ENCODE peak calls at places on chromosome 17, in five cellular contexts. G is LoVo; O is astrocyte of the spinal cord; B is GM12891; U is effector memory CD4-positive, alpha-beta T cell. C is an unnamed sample.

GRCh38 chr17:58667934-58668597 is 23.8 kb downstream of the TEX14 start:
- DNase-seq in O (peak), B (no peak), G (no peak), U (no peak), C (peak)

GRCh38 chr17:41907185-41907556 is 11.6 kb downstream of the ACLY start:
- DNase-seq in G (no peak), U (no peak), O (peak), B (no peak), C (no peak)

GRCh38 chr17:39611441-39612112 is 3.9 kb upstream of the NEUROD2 start:
- DNase-seq in U (no peak), O (no peak), G (no peak), B (no peak), C (no peak)

GRCh38 chr17:7354262-7354781 is 634 bp upstream of the TMEM95 start:
- DNase-seq in B (no peak), O (peak), G (no peak), U (no peak), C (peak)

GRCh38 chr17:80372922-80373570 is 41.9 kb upstream of the ENDOV start:
- DNase-seq in O (no peak), U (no peak), G (no peak), B (no peak), C (no peak)

GRCh38 chr17:71883258-71883657 is 237.6 kb upstream of the SOX9 start:
- DNase-seq in U (no peak), O (no peak), B (no peak), G (no peak), C (no peak)

GRCh38 chr17:56918916-56919315 is 5.1 kb upstream of the TRIM25 start:
- DNase-seq in U (no peak), G (no peak), O (no peak), B (no peak), C (no peak)

GRCh38 chr17:21394265-21394664 is 18.1 kb downstream of the KCNJ12 start:
- DNase-seq in U (no peak), G (peak), B (no peak), O (peak), C (peak)

GRCh38 chr17:83173180-83173996 is 94.0 kb downstream of the METRNL start:
- DNase-seq in B (no peak), G (no peak), O (no peak), U (no peak), C (no peak)

GRCh38 chr17:44348234-44348987 is 3.3 kb downstream of the GRN start:
- DNase-seq in B (peak), U (no peak), G (no peak), O (peak), C (peak)

GRCh38 chr17:28033972-28034714 is 8.3 kb upstream of the NLK start:
- DNase-seq in G (no peak), B (no peak), U (no peak), O (peak), C (peak)

GRCh38 chr17:60729854-60730253 is 52.2 kb downstream of the BCAS3 start:
- DNase-seq in O (peak), G (no peak), U (no peak), B (no peak), C (no peak)

GRCh38 chr17:17710728-17711541 is 29.7 kb downstream of the RAI1 start:
- DNase-seq in G (peak), U (no peak), O (peak), B (no peak), C (peak)

GRCh38 chr17:78039581-78039980 is 81.1 kb downstream of the TNRC6C start:
- DNase-seq in U (no peak), G (no peak), O (no peak), B (no peak), C (no peak)

GRCh38 chr17:5676012-5676411 is 91.7 kb upstream of the NLRP1 start:
- DNase-seq in B (no peak), G (no peak), U (no peak), O (no peak), C (no peak)

GRCh38 chr17:37710344-37710886 is 34.4 kb downstream of the HNF1B start:
- DNase-seq in B (no peak), O (peak), U (no peak), G (peak), C (no peak)

GRCh38 chr17:65231662-65232335 is 94.6 kb downstream of the RGS9 start:
- DNase-seq in U (peak), B (peak), O (peak), G (peak), C (peak)

GRCh38 chr17:36731091-36731490 is 129.7 kb downstream of the MRM1 start:
- DNase-seq in O (no peak), U (no peak), B (no peak), G (no peak), C (no peak)

GRCh38 chr17:29059281-29059680 is 16.3 kb downstream of the PIPOX start:
- DNase-seq in O (peak), G (no peak), U (no peak), B (no peak), C (no peak)

GRCh38 chr17:65062168-65062915 is 5.8 kb upstream of the GNA13 start:
- DNase-seq in G (peak), U (no peak), B (no peak), O (no peak), C (no peak)

GRCh38 chr17:46765491-46765890 is 53.0 kb downstream of the WNT3 start:
- DNase-seq in U (no peak), O (no peak), B (no peak), G (no peak), C (no peak)

GRCh38 chr17:1158879-1159278 is 20.9 kb downstream of the ABR start:
- DNase-seq in O (peak), U (no peak), B (no peak), G (no peak), C (no peak)

GRCh38 chr17:74937064-74938051 is 1.7 kb downstream of the OTOP3 start:
- DNase-seq in G (no peak), O (no peak), U (no peak), B (no peak), C (no peak)

GRCh38 chr17:63946440-63947363 is 14.6 kb upstream of the CD79B start:
- DNase-seq in G (peak), B (peak), O (peak), U (peak), C (peak)

GRCh38 chr17:44007346-44008204 is 3.2 kb downstream of the NAGS start:
- DNase-seq in G (peak), O (no peak), U (no peak), B (no peak), C (peak)

GRCh38 chr17:58086953-58087352 is 3.7 kb downstream of the DYNLL2 start:
- DNase-seq in B (no peak), O (no peak), G (no peak), U (no peak), C (no peak)

GRCh38 chr17:50559674-50560184 is 786 bp upstream of the CACNA1G start:
- DNase-seq in O (no peak), B (no peak), U (peak), G (peak), C (peak)

GRCh38 chr17:81859906-81860755 is at the start of gene P4HB:
- DNase-seq in O (no peak), G (no peak), B (no peak), U (no peak), C (no peak)

GRCh38 chr17:56593073-56593740 is at the start of gene NOG:
- DNase-seq in O (peak), U (no peak), B (peak), G (peak), C (peak)

GRCh38 chr17:17004251-17004996 is 32.5 kb upstream of the TNFRSF13B start:
- DNase-seq in B (no peak), G (no peak), O (no peak), U (no peak), C (no peak)

GRCh38 chr17:47317119-47317518 is 6.6 kb upstream of the EFCAB13 start:
- DNase-seq in O (peak), U (no peak), B (no peak), G (no peak), C (no peak)

GRCh38 chr17:8359769-8360168 is 16.7 kb downstream of the KRABD2 start:
- DNase-seq in G (no peak), O (peak), U (no peak), B (no peak), C (no peak)

GRCh38 chr17:27544350-27545131 is 86.4 kb upstream of the LGALS9 start:
- DNase-seq in G (no peak), B (peak), U (no peak), O (peak), C (no peak)

GRCh38 chr17:65139045-65139764 is 2.0 kb downstream of the RGS9 start:
- DNase-seq in B (no peak), G (no peak), U (no peak), O (no peak), C (no peak)

GRCh38 chr17:11430766-11431165 is 167.5 kb upstream of the DNAH9 start:
- DNase-seq in O (no peak), U (no peak), B (no peak), G (no peak), C (no peak)

GRCh38 chr17:17837966-17838962 is 1.5 kb upstream of the SREBF1 start:
- DNase-seq in B (no peak), U (no peak), G (peak), O (peak), C (no peak)

GRCh38 chr17:77863814-77864161 is 94.7 kb upstream of the TNRC6C start:
- DNase-seq in O (no peak), U (no peak), B (no peak), G (no peak), C (no peak)

GRCh38 chr17:39765159-39765558 is 27.4 kb downstream of the GRB7 start:
- DNase-seq in G (no peak), B (no peak), O (no peak), U (no peak), C (no peak)